ENCODE peak calls at places on chromosome X, in eight cellular contexts. U is mucosa of descending colon, K is MM.1S, Y is GM12878, Z is uterus, I is mesenchymal stem cell, S is SK-N-SH, E is A549. M is an unnamed sample.

GRCh38 chrX:56564182-56564885 is 907 bp downstream of the UBQLN2 start:
- DNase-seq in U (peak; percentile 32), K (peak; percentile 22), Y (no peak), Z (no peak), I (peak; percentile 61), S (peak; percentile 27), E (no peak), M (no peak)

GRCh38 chrX:53266175-53266574 is 15.2 kb downstream of the IQSEC2 start:
- DNase-seq in U (peak; percentile 42), K (no peak), Y (no peak), Z (no peak), I (no peak), S (no peak), E (no peak), M (no peak)

GRCh38 chrX:97490656-97491055 is 606.9 kb downstream of the RPA4 start:
- DNase-seq in U (no peak), K (no peak), Y (no peak), Z (no peak), I (no peak), S (no peak), E (no peak), M (no peak)

GRCh38 chrX:1463581-1464281 is 11.0 kb upstream of the ASMTL start:
- DNase-seq in U (peak; percentile 1), K (no peak), Y (no peak), Z (no peak), I (no peak), S (no peak), E (no peak), M (no peak)

GRCh38 chrX:43971966-43972961 is 926 bp downstream of the NDP start:
- DNase-seq in U (no peak), K (no peak), Y (no peak), Z (no peak), I (no peak), S (no peak), E (no peak), M (no peak)

GRCh38 chrX:110286126-110286525 is 31.8 kb downstream of the AMMECR1 start:
- DNase-seq in U (no peak), K (no peak), Y (no peak), Z (peak; percentile 14), I (peak; percentile 86), S (no peak), E (peak; percentile 39), M (no peak)

GRCh38 chrX:119647552-119648420 is 41.6 kb upstream of the NKRF start:
- DNase-seq in U (no peak), K (peak; percentile 90), Y (peak; percentile 98), Z (no peak), I (no peak), S (no peak), E (no peak), M (peak; percentile 41)

GRCh38 chrX:56319165-56319564 is 87.0 kb downstream of the KLF8 start:
- DNase-seq in U (no peak), K (no peak), Y (no peak), Z (no peak), I (no peak), S (no peak), E (no peak), M (no peak)

DNA sequence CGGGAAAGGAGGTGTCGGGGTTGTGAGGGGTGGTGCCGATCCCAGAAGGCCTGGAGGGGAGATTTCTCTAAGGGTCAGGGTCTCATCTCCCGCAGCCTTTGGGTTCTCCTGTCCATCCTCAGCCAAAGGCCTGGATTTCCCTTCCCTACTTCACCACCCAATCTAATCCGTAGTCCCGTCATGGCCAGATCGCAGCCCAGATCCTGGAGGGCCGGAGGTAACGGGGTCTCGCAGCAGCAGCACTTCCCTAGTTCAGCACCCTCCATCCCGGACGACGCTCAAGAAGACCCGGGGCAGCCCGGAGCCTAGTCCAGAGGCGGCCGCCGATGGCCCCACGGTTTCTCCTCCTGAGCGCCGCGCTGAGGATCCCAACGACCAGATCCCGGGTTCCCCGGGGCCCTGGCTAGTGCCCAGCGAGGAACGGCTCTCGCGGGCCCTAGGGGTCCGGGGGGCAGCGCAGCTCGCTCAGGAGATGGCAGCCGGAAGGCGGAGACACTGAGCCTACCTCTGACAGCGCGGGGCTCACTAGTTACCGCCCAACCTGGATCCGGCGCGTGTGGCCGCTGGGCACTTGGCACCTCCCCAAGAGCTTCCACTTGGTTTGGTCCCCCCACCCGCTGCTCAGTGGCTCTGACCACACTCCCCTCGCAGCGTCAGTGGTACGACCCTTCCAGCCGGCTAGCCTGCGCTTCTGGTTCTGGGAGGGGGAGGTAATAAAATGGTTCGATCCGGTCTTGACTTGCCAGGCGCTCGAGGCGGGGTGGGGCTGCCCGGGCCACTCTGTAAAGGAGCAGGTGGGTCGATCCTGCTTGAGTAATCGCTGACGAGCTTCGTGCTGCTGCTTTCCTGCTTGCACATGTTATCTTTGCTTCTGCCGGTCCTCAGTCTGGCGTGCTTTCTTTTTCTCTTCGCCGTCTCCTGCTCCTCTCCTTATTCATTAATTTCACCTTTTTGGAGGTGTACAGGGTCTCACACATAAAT is 3.6 kb downstream of the MAGIX start:
- DNase-seq in U (peak; percentile 84), K (peak; percentile 87), Y (peak; percentile 60), Z (peak; percentile 76), I (peak; percentile 76), S (peak; percentile 72), E (no peak), M (peak; percentile 67)
- H3K4me1 ChIP-seq in U (peaks cover 3% of the 10 kb centered on the region), K (peaks cover 5% of the 10 kb centered on the region), Y (peaks cover 9% of the 10 kb centered on the region), Z (no peaks in the 10 kb centered on the region), I (peaks cover 8% of the 10 kb centered on the region), S (peaks cover 11% of the 10 kb centered on the region), E (peaks cover 8% of the 10 kb centered on the region), M (peaks cover 8% of the 10 kb centered on the region)

GRCh38 chrX:107675823-107676555 is 47.7 kb downstream of the PRPS1 start:
- DNase-seq in U (no peak), K (peak; percentile 56), Y (no peak), Z (peak; percentile 60), I (peak; percentile 89), S (no peak), E (no peak), M (no peak)

GRCh38 chrX:107676559-107677378 is 48.5 kb downstream of the PRPS1 start:
- DNase-seq in U (peak; percentile 72), K (peak; percentile 61), Y (no peak), Z (peak; percentile 87), I (peak; percentile 99), S (peak; percentile 62), E (peak; percentile 62), M (peak; percentile 32)

GRCh38 chrX:107677909-107678308 is 49.6 kb downstream of the PRPS1 start:
- DNase-seq in U (no peak), K (no peak), Y (no peak), Z (no peak), I (peak; percentile 28), S (no peak), E (no peak), M (no peak)

GRCh38 chrX:107678957-107679740 is 50.8 kb downstream of the PRPS1 start:
- DNase-seq in U (peak; percentile 68), K (peak; percentile 39), Y (no peak), Z (peak; percentile 87), I (peak; percentile 84), S (no peak), E (no peak), M (peak; percentile 44)

DNA sequence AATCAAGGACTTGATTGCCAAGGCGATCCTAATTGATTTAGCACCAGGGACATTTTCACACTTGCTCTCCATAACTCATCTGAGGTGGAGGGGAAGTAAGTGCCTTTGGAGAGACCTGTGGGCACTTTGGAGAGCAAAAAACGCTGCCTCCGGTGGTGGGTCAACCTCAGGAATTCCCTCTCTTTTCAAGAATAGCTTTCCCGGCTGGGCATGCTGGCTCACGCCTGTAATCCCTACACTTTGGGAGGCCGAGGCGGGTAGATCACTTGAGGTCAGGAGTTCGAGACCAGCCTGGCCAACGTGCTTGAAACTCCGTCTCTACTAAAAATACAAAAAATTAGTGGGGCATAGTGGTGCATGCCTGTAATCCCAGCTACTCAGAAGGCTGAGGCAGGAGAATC is 49.2 kb downstream of the PRPS1 start:
- DNase-seq in U (no peak), K (no peak), Y (no peak), Z (no peak), I (peak; percentile 83), S (no peak), E (no peak), M (no peak)
- H3K4me1 ChIP-seq in U (peaks cover 19% of the 10 kb centered on the region), K (peaks cover 35% of the 10 kb centered on the region), Y (peaks cover 22% of the 10 kb centered on the region), Z (peaks cover 6% of the 10 kb centered on the region), I (peaks cover 25% of the 10 kb centered on the region), S (no peaks in the 10 kb centered on the region), E (peaks cover 40% of the 10 kb centered on the region), M (peaks cover 60% of the 10 kb centered on the region)

GRCh38 chrX:101190736-101191135 is 28.9 kb upstream of the DRP2 start:
- DNase-seq in U (no peak), K (no peak), Y (no peak), Z (no peak), I (no peak), S (no peak), E (no peak), M (no peak)

GRCh38 chrX:101191217-101191750 is 28.3 kb upstream of the DRP2 start:
- DNase-seq in U (peak; percentile 1), K (no peak), Y (no peak), Z (peak; percentile 12), I (no peak), S (peak; percentile 14), E (no peak), M (no peak)

DNA sequence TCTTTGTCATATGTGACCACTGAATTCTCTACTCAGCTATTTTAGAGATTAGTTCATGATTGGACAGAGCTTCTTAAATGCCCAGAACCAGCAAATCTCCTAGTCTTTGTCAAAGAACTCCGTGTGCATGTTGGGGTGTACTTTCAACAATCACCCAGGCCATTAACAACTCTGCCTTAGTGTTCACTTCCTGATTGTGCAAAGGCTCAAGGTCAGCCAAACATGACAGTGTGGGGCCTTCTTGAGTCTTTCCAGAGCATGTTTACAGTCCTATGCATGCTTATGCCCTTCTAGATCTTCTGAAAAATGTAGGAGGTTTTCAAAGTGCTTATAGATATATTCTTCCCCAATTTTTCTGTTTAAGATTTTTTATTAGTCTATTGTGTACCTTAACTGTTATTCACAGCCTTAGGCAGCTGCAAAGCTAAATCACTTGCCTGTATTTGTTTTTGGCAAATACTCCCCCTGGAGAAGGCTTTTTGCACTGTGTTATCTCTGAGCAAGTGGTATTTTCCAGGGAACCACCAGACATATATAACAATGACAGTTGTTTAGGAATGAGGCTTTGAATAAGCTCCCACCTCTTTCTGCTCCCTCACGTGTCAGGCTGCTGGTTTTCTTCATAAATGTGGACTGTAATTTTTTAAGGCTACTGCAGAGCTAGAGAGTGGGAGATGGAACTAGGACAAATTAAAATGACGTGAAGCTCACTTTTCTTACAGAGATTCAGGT is 24.0 kb upstream of the DRP2 start:
- DNase-seq in U (no peak), K (no peak), Y (no peak), Z (no peak), I (peak; percentile 79), S (no peak), E (no peak), M (no peak)
- H3K4me1 ChIP-seq in U (no peaks in the 10 kb centered on the region), K (no peaks in the 10 kb centered on the region), Y (no peaks in the 10 kb centered on the region), Z (no peaks in the 10 kb centered on the region), I (no peaks in the 10 kb centered on the region), S (no peaks in the 10 kb centered on the region), E (no peaks in the 10 kb centered on the region), M (no peaks in the 10 kb centered on the region)

DNA sequence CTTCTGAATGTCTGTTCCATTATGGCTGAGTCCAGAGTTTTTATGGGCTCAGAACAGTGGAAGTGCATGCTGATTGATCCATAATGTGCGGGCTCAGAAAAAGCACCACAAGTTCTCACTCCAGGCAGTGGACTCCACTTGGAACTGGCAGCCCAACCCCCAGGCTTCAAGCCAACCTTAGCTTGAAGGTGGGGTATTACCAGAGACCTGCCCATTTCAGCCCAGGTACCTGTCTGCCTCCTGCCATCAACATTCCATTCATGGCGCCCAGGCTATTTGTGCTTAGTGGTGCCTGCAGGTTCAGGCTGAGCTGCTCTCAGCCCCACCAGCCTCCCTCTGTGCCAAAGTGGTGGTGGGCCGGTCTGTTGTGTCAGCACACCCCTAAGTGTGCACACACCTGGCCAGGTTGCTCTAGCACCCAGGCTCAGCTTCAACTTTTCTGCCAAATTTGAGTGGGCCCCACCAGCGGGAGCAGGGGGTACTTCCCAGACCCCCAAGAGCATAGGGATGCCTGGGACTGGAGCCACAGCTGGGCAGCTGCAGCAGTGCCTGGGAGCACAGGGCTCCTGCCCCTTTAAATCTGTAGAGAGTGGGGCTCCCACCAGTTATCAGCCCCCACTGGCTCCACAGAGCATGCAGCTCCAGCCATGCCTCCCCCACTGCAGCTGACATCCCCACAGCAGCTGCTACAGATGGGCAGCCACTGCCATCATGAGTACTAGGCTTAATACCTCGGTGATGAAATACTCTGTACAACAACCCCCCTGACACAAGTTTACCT is 1025.3 kb downstream of the PCDH19 start:
- DNase-seq in U (no peak), K (no peak), Y (no peak), Z (no peak), I (no peak), S (no peak), E (no peak), M (no peak)
- H3K4me1 ChIP-seq in U (no peaks in the 10 kb centered on the region), K (no peaks in the 10 kb centered on the region), Y (no peaks in the 10 kb centered on the region), Z (no peaks in the 10 kb centered on the region), I (no peaks in the 10 kb centered on the region), S (no peaks in the 10 kb centered on the region), E (no peaks in the 10 kb centered on the region), M (no peaks in the 10 kb centered on the region)